ENCODE peak calls at places on chromosomes 3 and 15, in eight cellular contexts. One of them, this sample, is unnamed.

GRCh38 chr3:46022909-46023785 is 4.1 kb downstream of the XCR1 start:
- DNase-seq in activated CD8-positive, alpha-beta T cell treated with anti-CD3 and anti-CD28 coated beads, Interleukin-2, amount 10 ng/mL, durations not matched to agents 7 days and 5 days: no peak
- DNase-seq in IMR-90: no peak
- DNase-seq in stimulated activated CD8-positive, alpha-beta memory T cell treated with anti-CD3 and anti-CD28 coated beads, Interleukin-7, amount 100 ng/mL, for 24 hours: no peak
- DNase-seq in globus pallidus: no peak
- DNase-seq in NCI-H1417: no peak
- DNase-seq in AG04450: no peak
- DNase-seq in fibroblast of gingiva: no peak
- DNase-seq in this sample: no peak

GRCh38 chr3:195849322-195850074 is 37.8 kb upstream of the MUC4 start:
- DNase-seq in activated CD8-positive, alpha-beta T cell treated with anti-CD3 and anti-CD28 coated beads, Interleukin-2, amount 10 ng/mL, durations not matched to agents 7 days and 5 days: no peak
- DNase-seq in IMR-90: no peak
- DNase-seq in stimulated activated CD8-positive, alpha-beta memory T cell treated with anti-CD3 and anti-CD28 coated beads, Interleukin-7, amount 100 ng/mL, for 24 hours: no peak
- DNase-seq in globus pallidus: no peak
- DNase-seq in NCI-H1417: peak; percentile 37
- DNase-seq in AG04450: no peak
- DNase-seq in fibroblast of gingiva: no peak
- DNase-seq in this sample: no peak

GRCh38 chr3:13120928-13121552 is 47.8 kb upstream of the IQSEC1 start:
- DNase-seq in activated CD8-positive, alpha-beta T cell treated with anti-CD3 and anti-CD28 coated beads, Interleukin-2, amount 10 ng/mL, durations not matched to agents 7 days and 5 days: no peak
- DNase-seq in IMR-90: no peak
- DNase-seq in stimulated activated CD8-positive, alpha-beta memory T cell treated with anti-CD3 and anti-CD28 coated beads, Interleukin-7, amount 100 ng/mL, for 24 hours: no peak
- DNase-seq in globus pallidus: no peak
- DNase-seq in NCI-H1417: no peak
- DNase-seq in AG04450: no peak
- DNase-seq in fibroblast of gingiva: no peak
- DNase-seq in this sample: no peak

GRCh38 chr15:98881526-98882517 is 125.8 kb downstream of the PGPEP1L start:
- DNase-seq in activated CD8-positive, alpha-beta T cell treated with anti-CD3 and anti-CD28 coated beads, Interleukin-2, amount 10 ng/mL, durations not matched to agents 7 days and 5 days: peak; percentile 22
- DNase-seq in IMR-90: peak; percentile 72
- DNase-seq in stimulated activated CD8-positive, alpha-beta memory T cell treated with anti-CD3 and anti-CD28 coated beads, Interleukin-7, amount 100 ng/mL, for 24 hours: no peak
- DNase-seq in globus pallidus: peak; percentile 52
- DNase-seq in NCI-H1417: peak; percentile 75
- DNase-seq in AG04450: no peak
- DNase-seq in fibroblast of gingiva: peak; percentile 68
- DNase-seq in this sample: peak; percentile 72

GRCh38 chr3:171772427-171773056 is 37.7 kb downstream of the PLD1 start:
- DNase-seq in activated CD8-positive, alpha-beta T cell treated with anti-CD3 and anti-CD28 coated beads, Interleukin-2, amount 10 ng/mL, durations not matched to agents 7 days and 5 days: peak; percentile 57
- DNase-seq in IMR-90: peak; percentile 76
- DNase-seq in stimulated activated CD8-positive, alpha-beta memory T cell treated with anti-CD3 and anti-CD28 coated beads, Interleukin-7, amount 100 ng/mL, for 24 hours: no peak
- DNase-seq in globus pallidus: peak; percentile 80
- DNase-seq in NCI-H1417: peak; percentile 83
- DNase-seq in AG04450: no peak
- DNase-seq in fibroblast of gingiva: peak; percentile 54
- DNase-seq in this sample: peak; percentile 87

GRCh38 chr3:29771602-29772001 is 490.7 kb downstream of the RBMS3 start:
- DNase-seq in activated CD8-positive, alpha-beta T cell treated with anti-CD3 and anti-CD28 coated beads, Interleukin-2, amount 10 ng/mL, durations not matched to agents 7 days and 5 days: no peak
- DNase-seq in IMR-90: no peak
- DNase-seq in stimulated activated CD8-positive, alpha-beta memory T cell treated with anti-CD3 and anti-CD28 coated beads, Interleukin-7, amount 100 ng/mL, for 24 hours: no peak
- DNase-seq in globus pallidus: no peak
- DNase-seq in NCI-H1417: no peak
- DNase-seq in AG04450: no peak
- DNase-seq in fibroblast of gingiva: no peak
- DNase-seq in this sample: no peak

GRCh38 chr3:176430244-176430893 is 766.9 kb downstream of the TBL1XR1 start:
- DNase-seq in activated CD8-positive, alpha-beta T cell treated with anti-CD3 and anti-CD28 coated beads, Interleukin-2, amount 10 ng/mL, durations not matched to agents 7 days and 5 days: no peak
- DNase-seq in IMR-90: peak; percentile 76
- DNase-seq in stimulated activated CD8-positive, alpha-beta memory T cell treated with anti-CD3 and anti-CD28 coated beads, Interleukin-7, amount 100 ng/mL, for 24 hours: no peak
- DNase-seq in globus pallidus: peak; percentile 57
- DNase-seq in NCI-H1417: peak; percentile 85
- DNase-seq in AG04450: peak; percentile 48
- DNase-seq in fibroblast of gingiva: peak; percentile 70
- DNase-seq in this sample: peak; percentile 65

GRCh38 chr15:101198820-101199219 is 53.0 kb downstream of the CHSY1 start:
- DNase-seq in activated CD8-positive, alpha-beta T cell treated with anti-CD3 and anti-CD28 coated beads, Interleukin-2, amount 10 ng/mL, durations not matched to agents 7 days and 5 days: no peak
- DNase-seq in IMR-90: peak; percentile 48
- DNase-seq in stimulated activated CD8-positive, alpha-beta memory T cell treated with anti-CD3 and anti-CD28 coated beads, Interleukin-7, amount 100 ng/mL, for 24 hours: no peak
- DNase-seq in globus pallidus: no peak
- DNase-seq in NCI-H1417: peak; percentile 5
- DNase-seq in AG04450: no peak
- DNase-seq in fibroblast of gingiva: peak; percentile 57
- DNase-seq in this sample: no peak

GRCh38 chr15:77251662-77252061 is 168.2 kb downstream of the PEAK1 start:
- DNase-seq in activated CD8-positive, alpha-beta T cell treated with anti-CD3 and anti-CD28 coated beads, Interleukin-2, amount 10 ng/mL, durations not matched to agents 7 days and 5 days: no peak
- DNase-seq in IMR-90: peak; percentile 49
- DNase-seq in stimulated activated CD8-positive, alpha-beta memory T cell treated with anti-CD3 and anti-CD28 coated beads, Interleukin-7, amount 100 ng/mL, for 24 hours: no peak
- DNase-seq in globus pallidus: no peak
- DNase-seq in NCI-H1417: peak; percentile 22
- DNase-seq in AG04450: no peak
- DNase-seq in fibroblast of gingiva: peak; percentile 4
- DNase-seq in this sample: peak; percentile 3

GRCh38 chr15:85571780-85572179 is 191.4 kb downstream of the AKAP13 start:
- DNase-seq in activated CD8-positive, alpha-beta T cell treated with anti-CD3 and anti-CD28 coated beads, Interleukin-2, amount 10 ng/mL, durations not matched to agents 7 days and 5 days: no peak
- DNase-seq in IMR-90: no peak
- DNase-seq in stimulated activated CD8-positive, alpha-beta memory T cell treated with anti-CD3 and anti-CD28 coated beads, Interleukin-7, amount 100 ng/mL, for 24 hours: no peak
- DNase-seq in globus pallidus: no peak
- DNase-seq in NCI-H1417: no peak
- DNase-seq in AG04450: no peak
- DNase-seq in fibroblast of gingiva: no peak
- DNase-seq in this sample: no peak

GRCh38 chr15:65077981-65078352 is 1.4 kb downstream of the KBTBD13 start:
- DNase-seq in activated CD8-positive, alpha-beta T cell treated with anti-CD3 and anti-CD28 coated beads, Interleukin-2, amount 10 ng/mL, durations not matched to agents 7 days and 5 days: peak; percentile 61
- DNase-seq in IMR-90: no peak
- DNase-seq in stimulated activated CD8-positive, alpha-beta memory T cell treated with anti-CD3 and anti-CD28 coated beads, Interleukin-7, amount 100 ng/mL, for 24 hours: peak; percentile 9
- DNase-seq in globus pallidus: no peak
- DNase-seq in NCI-H1417: no peak
- DNase-seq in AG04450: no peak
- DNase-seq in fibroblast of gingiva: peak; percentile 57
- DNase-seq in this sample: peak; percentile 90

This sample was measured in left kidney.